ENCODE peak calls at places on chromosomes 5 and 9, in four cellular contexts. Z, A, I and V are unnamed samples.

GRCh38 chr5:159057426-159057825 is 42.3 kb downstream of the EBF1 start:
- DNase-seq in Z (no peak), A (no peak), I (no peak), V (no peak)

GRCh38 chr5:91136271-91136670 is 246.8 kb downstream of the ARRDC3 start:
- DNase-seq in Z (no peak), A (no peak), I (no peak), V (no peak)

GRCh38 chr9:6144947-6145346 is 70.7 kb upstream of the IL33 start:
- DNase-seq in Z (no peak), A (no peak), I (no peak), V (no peak)

GRCh38 chr5:120655828-120656435 is 191.8 kb downstream of the PRR16 start:
- DNase-seq in Z (no peak), A (no peak), I (peak; percentile 3), V (no peak)

GRCh38 chr9:106648799-106649198 is 214.2 kb upstream of the ZNF462 start:
- DNase-seq in Z (no peak), A (no peak), I (no peak), V (peak; percentile 21)

GRCh38 chr9:97562542-97562941 is 61.1 kb downstream of the TMOD1 start:
- DNase-seq in Z (no peak), A (no peak), I (no peak), V (no peak)

GRCh38 chr9:134196911-134197310 is 32.5 kb upstream of the RNU6ATAC start:
- DNase-seq in Z (no peak), A (no peak), I (no peak), V (no peak)

GRCh38 chr9:115014438-115014837 is 84.0 kb upstream of the TNFSF8 start:
- DNase-seq in Z (no peak), A (no peak), I (no peak), V (no peak)

GRCh38 chr9:134783699-134784039 is 96.9 kb upstream of the FCN2 start:
- DNase-seq in Z (no peak), A (no peak), I (no peak), V (no peak)

GRCh38 chr5:56951946-56952691 is at the start of gene MIER3:
- DNase-seq in Z (peak; percentile 15), A (peak; percentile 69), I (peak; percentile 17), V (peak; percentile 22)